ENCODE peak calls at places on chromosomes 13 and 19, in ten cellular contexts. S, H, D, L, P, J, F, E, Q and R are unnamed samples.

GRCh38 chr19:11887618-11888531 is at the start of gene ZNF69:
- DNase-seq in S (peak; percentile 93), H (peak; percentile 68), D (peak; percentile 88), L (no peak), P (peak; percentile 43), J (peak; percentile 78), F (no peak), E (peak; percentile 30), Q (peak; percentile 65), R (peak; percentile 69)

GRCh38 chr19:17394891-17395415 is 957 bp upstream of the CCDC194 start:
- DNase-seq in S (peak; percentile 63), H (peak; percentile 76), D (peak; percentile 44), L (peak; percentile 71), P (peak; percentile 49), J (peak; percentile 64), F (no peak), E (peak; percentile 53), Q (peak; percentile 75), R (no peak)

GRCh38 chr19:18612772-18613588 is at the start of gene TMEM59L:
- DNase-seq in S (no peak), H (peak; percentile 53), D (no peak), L (no peak), P (no peak), J (peak; percentile 70), F (no peak), E (peak; percentile 55), Q (peak; percentile 60), R (no peak)

GRCh38 chr13:113448545-113448884 is 4.8 kb downstream of the ADPRHL1 start:
- DNase-seq in S (no peak), H (no peak), D (peak; percentile 3), L (peak; percentile 22), P (no peak), J (no peak), F (no peak), E (no peak), Q (no peak), R (peak; percentile 63)

GRCh38 chr13:81148822-81149221 is 807.9 kb upstream of the SPRY2 start:
- DNase-seq in S (peak; percentile 16), H (no peak), D (no peak), L (no peak), P (no peak), J (no peak), F (no peak), E (no peak), Q (no peak), R (no peak)

GRCh38 chr13:105991622-105992254 is 543.7 kb downstream of the EFNB2 start:
- DNase-seq in S (peak; percentile 12), H (no peak), D (peak; percentile 26), L (no peak), P (no peak), J (no peak), F (peak; percentile 23), E (no peak), Q (no peak), R (peak; percentile 66)

GRCh38 chr19:28949535-28949934 is 263.4 kb downstream of the UQCRFS1 start:
- DNase-seq in S (no peak), H (no peak), D (no peak), L (no peak), P (no peak), J (no peak), F (no peak), E (no peak), Q (no peak), R (no peak)

GRCh38 chr13:102040812-102041211 is 361.0 kb downstream of the FGF14 start:
- DNase-seq in S (no peak), H (no peak), D (no peak), L (no peak), P (no peak), J (no peak), F (no peak), E (no peak), Q (no peak), R (no peak)

GRCh38 chr13:113862766-113863510 is 938 bp downstream of the GAS6 start:
- DNase-seq in S (no peak), H (no peak), D (no peak), L (no peak), P (no peak), J (peak; percentile 48), F (no peak), E (no peak), Q (no peak), R (no peak)

GRCh38 chr13:24168392-24168750 is 7.9 kb downstream of the SPATA13 start:
- DNase-seq in S (no peak), H (no peak), D (no peak), L (no peak), P (no peak), J (peak; percentile 35), F (no peak), E (no peak), Q (no peak), R (no peak)

GRCh38 chr19:50894478-50895356 is 16.5 kb downstream of the KLK4 start:
- DNase-seq in S (no peak), H (no peak), D (no peak), L (no peak), P (no peak), J (no peak), F (no peak), E (no peak), Q (no peak), R (no peak)

GRCh38 chr19:5057860-5058259 is 88.9 kb downstream of the KDM4B start:
- DNase-seq in S (no peak), H (no peak), D (no peak), L (no peak), P (no peak), J (no peak), F (no peak), E (no peak), Q (no peak), R (no peak)

GRCh38 chr13:66977156-66977555 is 253.0 kb downstream of the PCDH9 start:
- DNase-seq in S (no peak), H (no peak), D (no peak), L (no peak), P (no peak), J (no peak), F (no peak), E (no peak), Q (no peak), R (no peak)

GRCh38 chr13:82879921-82880320 is 1002.4 kb downstream of the SLITRK1 start:
- DNase-seq in S (no peak), H (no peak), D (no peak), L (no peak), P (no peak), J (no peak), F (no peak), E (no peak), Q (no peak), R (no peak)

GRCh38 chr19:24046550-24046949 is 40.4 kb upstream of the ZNF254 start:
- DNase-seq in S (no peak), H (no peak), D (no peak), L (no peak), P (no peak), J (no peak), F (no peak), E (no peak), Q (no peak), R (no peak)

GRCh38 chr19:49801966-49802661 is 11.0 kb downstream of the FUZ start:
- DNase-seq in S (peak; percentile 90), H (no peak), D (no peak), L (no peak), P (no peak), J (no peak), F (no peak), E (no peak), Q (no peak), R (no peak)

GRCh38 chr13:27406178-27406939 is 18.1 kb upstream of the GTF3A start:
- DNase-seq in S (no peak), H (no peak), D (no peak), L (no peak), P (no peak), J (peak; percentile 40), F (no peak), E (no peak), Q (no peak), R (peak; percentile 45)

GRCh38 chr19:13953021-13953531 is 767 bp downstream of the DCAF15 start:
- DNase-seq in S (no peak), H (no peak), D (peak; percentile 27), L (no peak), P (no peak), J (no peak), F (no peak), E (no peak), Q (no peak), R (no peak)

GRCh38 chr19:19599190-19599535 is 19.3 kb downstream of the PBX4 start:
- DNase-seq in S (no peak), H (no peak), D (no peak), L (no peak), P (no peak), J (peak; percentile 72), F (no peak), E (no peak), Q (no peak), R (no peak)

GRCh38 chr19:35266904-35267817 is 1.6 kb upstream of the USF2 start:
- DNase-seq in S (peak; percentile 28), H (peak; percentile 61), D (no peak), L (no peak), P (no peak), J (peak; percentile 60), F (no peak), E (peak; percentile 27), Q (peak; percentile 59), R (peak; percentile 39)

GRCh38 chr13:84413016-84413415 is 530.7 kb upstream of the SLITRK1 start:
- DNase-seq in S (no peak), H (no peak), D (no peak), L (no peak), P (no peak), J (no peak), F (no peak), E (no peak), Q (no peak), R (no peak)

GRCh38 chr13:75812751-75813181 is 176.6 kb downstream of the LMO7 start:
- DNase-seq in S (no peak), H (no peak), D (no peak), L (no peak), P (no peak), J (no peak), F (no peak), E (no peak), Q (no peak), R (no peak)

GRCh38 chr19:2970201-2970838 is 7.0 kb upstream of the TLE6 start:
- DNase-seq in S (peak; percentile 48), H (no peak), D (no peak), L (no peak), P (no peak), J (no peak), F (no peak), E (no peak), Q (no peak), R (peak; percentile 74)

GRCh38 chr13:112735791-112736190 is 46.0 kb downstream of the ATP11A start:
- DNase-seq in S (no peak), H (no peak), D (no peak), L (no peak), P (no peak), J (no peak), F (no peak), E (no peak), Q (no peak), R (no peak)

GRCh38 chr19:18478545-18479311 is 40.8 kb upstream of the ISYNA1 start:
- DNase-seq in S (peak; percentile 82), H (peak; percentile 42), D (peak; percentile 27), L (no peak), P (no peak), J (peak; percentile 89), F (peak; percentile 67), E (peak; percentile 58), Q (no peak), R (peak; percentile 79)

GRCh38 chr13:28179974-28180373 is 41.6 kb downstream of the PAN3 start:
- DNase-seq in S (no peak), H (no peak), D (no peak), L (no peak), P (no peak), J (no peak), F (no peak), E (no peak), Q (no peak), R (no peak)

GRCh38 chr19:3575260-3575741 is 2.6 kb downstream of the HMG20B start:
- DNase-seq in S (no peak), H (no peak), D (peak; percentile 49), L (no peak), P (no peak), J (peak; percentile 63), F (no peak), E (no peak), Q (no peak), R (no peak)

GRCh38 chr19:42193294-42193693 is 24.2 kb downstream of the DEDD2 start:
- DNase-seq in S (no peak), H (no peak), D (no peak), L (no peak), P (no peak), J (no peak), F (no peak), E (no peak), Q (no peak), R (no peak)